ENCODE peak calls at places on chromosomes 7 and 10, in eight cellular contexts. U is stimulated activated CD4-positive, alpha-beta T cell treated with anti-CD3 and anti-CD28 coated beads, Interleukin-2, amount 100 ng/mL, for 48 hours; V is HTR-8/SVneo; T is hepatocyte; Z is neuronal stem cell; E is iris pigment epithelial cell; H is NCI-H748 treated with DMSO at 0.1 percent for 48 hours; X is fibroblast of gingiva. C is an unnamed sample.

GRCh38 chr10:79184141-79184625 is 115.4 kb downstream of the ZMIZ1 start:
- DNase-seq in U (no peak), V (peak; percentile 58), T (peak; percentile 77), Z (no peak), E (peak; percentile 78), H (peak; percentile 58), X (peak; percentile 40), C (peak; percentile 67)

GRCh38 chr7:91112902-91113321 is 151.3 kb upstream of the FZD1 start:
- DNase-seq in U (no peak), V (no peak), T (no peak), Z (no peak), E (peak; percentile 78), H (no peak), X (peak; percentile 58), C (no peak)

GRCh38 chr10:69472142-69472541 is 20.9 kb downstream of the TSPAN15 start:
- DNase-seq in U (no peak), V (no peak), T (no peak), Z (no peak), E (no peak), H (no peak), X (no peak), C (no peak)

GRCh38 chr10:14450041-14450491 is 119.3 kb upstream of the FRMD4A start:
- DNase-seq in U (no peak), V (peak; percentile 15), T (peak; percentile 10), Z (no peak), E (peak; percentile 36), H (no peak), X (peak; percentile 56), C (no peak)

GRCh38 chr7:25105911-25106310 is 19.1 kb downstream of the CYCS start:
- DNase-seq in U (no peak), V (no peak), T (no peak), Z (no peak), E (no peak), H (no peak), X (no peak), C (no peak)

GRCh38 chr10:45409782-45410181 is 35.8 kb downstream of the ALOX5 start:
- DNase-seq in U (no peak), V (no peak), T (no peak), Z (no peak), E (no peak), H (no peak), X (no peak), C (no peak)

GRCh38 chr10:6416892-6417512 is 163.1 kb downstream of the PRKCQ start:
- DNase-seq in U (no peak), V (peak; percentile 40), T (peak; percentile 68), Z (peak; percentile 58), E (peak; percentile 62), H (peak; percentile 3), X (peak; percentile 28), C (peak; percentile 67)

GRCh38 chr7:151891753-151892152 is 14.8 kb upstream of the PRKAG2 start:
- DNase-seq in U (no peak), V (no peak), T (no peak), Z (no peak), E (no peak), H (no peak), X (no peak), C (no peak)

GRCh38 chr7:156892086-156892800 is 740 bp downstream of the LMBR1 start:
- DNase-seq in U (peak; percentile 41), V (no peak), T (peak; percentile 83), Z (peak; percentile 40), E (no peak), H (peak; percentile 45), X (no peak), C (peak; percentile 45)

GRCh38 chr10:102322914-102323313 is 72.6 kb upstream of the NFKB2 start:
- DNase-seq in U (peak; percentile 25), V (no peak), T (no peak), Z (no peak), E (peak; percentile 21), H (no peak), X (no peak), C (no peak)

GRCh38 chr7:140506788-140507464 is 27.6 kb upstream of the MKRN1 start:
- DNase-seq in U (no peak), V (peak; percentile 29), T (peak; percentile 71), Z (no peak), E (peak; percentile 41), H (peak; percentile 92), X (peak; percentile 34), C (peak; percentile 66)

GRCh38 chr10:59499460-59499859 is 137.1 kb upstream of the FAM13C start:
- DNase-seq in U (no peak), V (no peak), T (no peak), Z (no peak), E (no peak), H (no peak), X (no peak), C (no peak)

GRCh38 chr7:33862946-33863814 is 42.2 kb upstream of the BMPER start:
- DNase-seq in U (no peak), V (no peak), T (no peak), Z (no peak), E (no peak), H (no peak), X (no peak), C (no peak)

GRCh38 chr7:50696810-50697582 is 85.7 kb downstream of the GRB10 start:
- DNase-seq in U (no peak), V (no peak), T (no peak), Z (no peak), E (peak; percentile 21), H (no peak), X (no peak), C (no peak)

GRCh38 chr10:22218448-22218847 is 633 bp upstream of the EBLN1 start:
- DNase-seq in U (no peak), V (no peak), T (no peak), Z (no peak), E (no peak), H (no peak), X (no peak), C (no peak)

GRCh38 chr7:158804335-158804734 is 25.0 kb downstream of the ESYT2 start:
- DNase-seq in U (no peak), V (no peak), T (no peak), Z (no peak), E (no peak), H (no peak), X (no peak), C (no peak)

GRCh38 chr7:92246363-92247101 is 758 bp downstream of the ANKIB1 start:
- DNase-seq in U (peak; percentile 14), V (peak; percentile 10), T (peak; percentile 31), Z (no peak), E (peak; percentile 30), H (peak; percentile 44), X (no peak), C (peak; percentile 47)

GRCh38 chr10:55146032-55146431 is 345.0 kb upstream of the PCDH15 start:
- DNase-seq in U (no peak), V (no peak), T (no peak), Z (no peak), E (peak; percentile 43), H (no peak), X (no peak), C (peak; percentile 0)

GRCh38 chr10:121495719-121496118 is 102.5 kb downstream of the FGFR2 start:
- DNase-seq in U (no peak), V (no peak), T (no peak), Z (no peak), E (no peak), H (no peak), X (no peak), C (no peak)

GRCh38 chr7:40945788-40946187 is 757.1 kb downstream of the INHBA start:
- DNase-seq in U (no peak), V (no peak), T (no peak), Z (no peak), E (no peak), H (no peak), X (no peak), C (peak; percentile 6)

GRCh38 chr10:128047991-128048826 is 78.0 kb downstream of the MKI67 start:
- DNase-seq in U (peak; percentile 17), V (no peak), T (peak; percentile 39), Z (no peak), E (peak; percentile 72), H (no peak), X (no peak), C (no peak)

GRCh38 chr10:116742367-116743265 is at the start of gene HSPA12A:
- DNase-seq in U (peak; percentile 55), V (peak; percentile 50), T (peak; percentile 92), Z (peak; percentile 77), E (peak; percentile 90), H (peak; percentile 2), X (peak; percentile 71), C (peak; percentile 91)

GRCh38 chr7:18570890-18571478 is 75.4 kb downstream of the HDAC9 start:
- DNase-seq in U (no peak), V (peak; percentile 32), T (peak; percentile 40), Z (no peak), E (peak; percentile 41), H (no peak), X (peak; percentile 47), C (peak; percentile 67)

GRCh38 chr10:104472505-104472904 is 118.9 kb downstream of the CFAP58 start:
- DNase-seq in U (no peak), V (no peak), T (no peak), Z (no peak), E (peak; percentile 17), H (no peak), X (peak; percentile 26), C (peak; percentile 87)

GRCh38 chr10:104608076-104608828 is 32.8 kb upstream of the SORCS3 start:
- DNase-seq in U (no peak), V (no peak), T (no peak), Z (no peak), E (no peak), H (no peak), X (no peak), C (no peak)

C was measured in foreskin fibroblast.